ENCODE peak calls at places on chromosomes 11 and 22, in eight cellular contexts. D is upper lobe of left lung; U is pancreas; F is stimulated activated naive CD8-positive, alpha-beta T cell treated with anti-CD3 and anti-CD28 coated beads, Interleukin-15, amount 100 ng/mL, for 72 hours; C is Right ventricle myocardium superior; P is WTC11; J is activated naive CD8-positive, alpha-beta T cell treated with anti-CD3 and anti-CD28 coated beads, Interleukin-2, amount 50 U/mL, for 24 hours; H is gastroesophageal sphincter. I is an unnamed sample.

GRCh38 chr11:63573881-63574855 is 11.0 kb upstream of the PLAAT2 start:
- ATAC-seq in D (peak), U (peak), F (peak), C (peak), P (no peak), J (peak), H (peak), I (peak)

GRCh38 chr11:133303262-133303661 is 229.0 kb downstream of the OPCML start:
- ATAC-seq in D (no peak), U (no peak), F (no peak), C (no peak), P (no peak), J (no peak), H (no peak), I (no peak)

GRCh38 chr22:46638601-46639431 is 18.6 kb downstream of the GRAMD4 start:
- ATAC-seq in D (peak), U (peak), F (no peak), C (peak), P (no peak), J (no peak), H (no peak), I (no peak)

GRCh38 chr11:63851354-63851753 is 12.4 kb downstream of the MARK2 start:
- ATAC-seq in D (no peak), U (no peak), F (no peak), C (no peak), P (no peak), J (no peak), H (no peak), I (peak)

GRCh38 chr11:12020546-12020945 is 12.1 kb upstream of the DKK3 start:
- ATAC-seq in D (no peak), U (no peak), F (no peak), C (peak), P (no peak), J (no peak), H (no peak), I (no peak)

GRCh38 chr11:2312232-2313042 is 10.6 kb downstream of the TSPAN32 start:
- ATAC-seq in D (peak), U (no peak), F (no peak), C (no peak), P (peak), J (no peak), H (no peak), I (no peak)

GRCh38 chr11:111310088-111310487 is 11.7 kb downstream of the POU2AF3 start:
- ATAC-seq in D (no peak), U (peak), F (no peak), C (no peak), P (no peak), J (no peak), H (no peak), I (no peak)

GRCh38 chr11:63901660-63902059 is 15.3 kb downstream of the RCOR2 start:
- ATAC-seq in D (no peak), U (no peak), F (peak), C (no peak), P (peak), J (no peak), H (no peak), I (no peak)

GRCh38 chr11:14636119-14636518 is 7.5 kb upstream of the PDE3B start:
- ATAC-seq in D (peak), U (no peak), F (peak), C (no peak), P (no peak), J (peak), H (no peak), I (peak)

GRCh38 chr22:35334010-35334409 is 34.3 kb downstream of the TOM1 start:
- ATAC-seq in D (no peak), U (no peak), F (peak), C (no peak), P (no peak), J (peak), H (no peak), I (peak)

GRCh38 chr11:107102692-107103463 is 84.6 kb upstream of the GUCY1A2 start:
- ATAC-seq in D (peak), U (no peak), F (no peak), C (no peak), P (peak), J (peak), H (no peak), I (no peak)

GRCh38 chr11:128394436-128395089 is 192.8 kb downstream of the ETS1 start:
- ATAC-seq in D (no peak), U (no peak), F (no peak), C (no peak), P (no peak), J (no peak), H (no peak), I (no peak)

GRCh38 chr11:124725719-124726105 is 14.0 kb upstream of the NRGN start:
- ATAC-seq in D (peak), U (no peak), F (no peak), C (peak), P (peak), J (no peak), H (no peak), I (no peak)

GRCh38 chr11:97865424-97866012 is 1155.2 kb upstream of the CNTN5 start:
- ATAC-seq in D (no peak), U (no peak), F (no peak), C (no peak), P (no peak), J (no peak), H (no peak), I (no peak)

GRCh38 chr11:88315015-88315414 is 22.5 kb downstream of the CTSC start:
- ATAC-seq in D (no peak), U (no peak), F (no peak), C (no peak), P (no peak), J (no peak), H (no peak), I (no peak)

GRCh38 chr11:58968251-58968711 is 29.0 kb downstream of the GLYATL1 start:
- ATAC-seq in D (no peak), U (peak), F (no peak), C (no peak), P (no peak), J (no peak), H (no peak), I (no peak)

GRCh38 chr11:67356867-67357561 is 3.7 kb upstream of the POLD4 start:
- ATAC-seq in D (peak), U (peak), F (peak), C (peak), P (peak), J (no peak), H (no peak), I (peak)

GRCh38 chr22:39994046-39994565 is 648 bp upstream of the FAM83F start:
- ATAC-seq in D (no peak), U (no peak), F (peak), C (no peak), P (no peak), J (peak), H (no peak), I (peak)

GRCh38 chr11:1516273-1517067 is 29.9 kb upstream of the MOB2 start:
- ATAC-seq in D (no peak), U (no peak), F (peak), C (no peak), P (no peak), J (peak), H (no peak), I (peak)

GRCh38 chr11:117818036-117818858 is 6.3 kb downstream of the FXYD2 start:
- ATAC-seq in D (peak), U (peak), F (peak), C (no peak), P (no peak), J (peak), H (no peak), I (peak)

GRCh38 chr22:28999510-29000224 is 62.0 kb downstream of the C22orf31 start:
- ATAC-seq in D (peak), U (no peak), F (no peak), C (no peak), P (no peak), J (no peak), H (no peak), I (no peak)

I was measured in activated T-helper 17 cell treated with anti-CD3 and anti-CD28 coated beads, Interleukin-2, amount 50 U/mL, for 72 hours.